ENCODE peak calls at places on chromosomes 5 and 9, in seven cellular contexts. One of them, this sample, is unnamed. For H3K27me3, the result is how much of the 10 kb centered on the place peaks cover.

GRCh38 chr5:178116406-178116885 is 3.1 kb downstream of the N4BP3 start:
- DNase-seq in brain microvascular endothelial cell: no peak
- DNase-seq in left ventricle myocardium inferior: no peak
- DNase-seq in AG04450: no peak
- DNase-seq in lung: no peak
- DNase-seq in HCT116: no peak
- DNase-seq in fibroblast of lung: no peak
- DNase-seq in this sample: no peak

GRCh38 chr9:73074176-73074708 is 77.4 kb upstream of the ANXA1 start:
- DNase-seq in brain microvascular endothelial cell: no peak
- DNase-seq in left ventricle myocardium inferior: no peak
- DNase-seq in AG04450: no peak
- DNase-seq in lung: no peak
- DNase-seq in HCT116: no peak
- DNase-seq in fibroblast of lung: peak
- DNase-seq in this sample: no peak

GRCh38 chr5:173310861-173311515 is 17.2 kb downstream of the STC2 start:
- DNase-seq in brain microvascular endothelial cell: no peak
- DNase-seq in left ventricle myocardium inferior: peak
- DNase-seq in AG04450: no peak
- DNase-seq in lung: no peak
- DNase-seq in HCT116: no peak
- DNase-seq in fibroblast of lung: peak
- DNase-seq in this sample: no peak

GRCh38 chr5:24788829-24789509 is 144.2 kb upstream of the CDH10 start:
- DNase-seq in brain microvascular endothelial cell: no peak
- DNase-seq in left ventricle myocardium inferior: no peak
- DNase-seq in AG04450: no peak
- DNase-seq in lung: no peak
- DNase-seq in HCT116: no peak
- DNase-seq in fibroblast of lung: peak
- DNase-seq in this sample: no peak

GRCh38 chr9:137569609-137570203 is 9.0 kb downstream of the DPH7 start:
- DNase-seq in brain microvascular endothelial cell: no peak
- DNase-seq in left ventricle myocardium inferior: no peak
- DNase-seq in AG04450: no peak
- DNase-seq in lung: no peak
- DNase-seq in HCT116: no peak
- DNase-seq in fibroblast of lung: no peak
- DNase-seq in this sample: no peak

GRCh38 chr9:114004221-114004716 is 73.8 kb downstream of the AMBP start:
- DNase-seq in brain microvascular endothelial cell: peak
- DNase-seq in left ventricle myocardium inferior: peak
- DNase-seq in AG04450: no peak
- DNase-seq in lung: peak
- DNase-seq in HCT116: no peak
- DNase-seq in fibroblast of lung: peak
- DNase-seq in this sample: peak

GRCh38 chr5:123398058-123398728 is 25.0 kb downstream of the CEP120 start:
- DNase-seq in brain microvascular endothelial cell: no peak
- DNase-seq in left ventricle myocardium inferior: no peak
- DNase-seq in AG04450: no peak
- DNase-seq in lung: no peak
- DNase-seq in HCT116: no peak
- DNase-seq in fibroblast of lung: no peak
- DNase-seq in this sample: no peak

GRCh38 chr9:10251490-10251889 is 361.3 kb downstream of the PTPRD start:
- DNase-seq in brain microvascular endothelial cell: peak
- DNase-seq in left ventricle myocardium inferior: no peak
- DNase-seq in AG04450: no peak
- DNase-seq in lung: no peak
- DNase-seq in HCT116: no peak
- DNase-seq in fibroblast of lung: peak
- DNase-seq in this sample: no peak

GRCh38 chr9:4985376-4986266 is 549 bp downstream of the JAK2 start:
- DNase-seq in brain microvascular endothelial cell: peak
- DNase-seq in left ventricle myocardium inferior: peak
- DNase-seq in AG04450: no peak
- DNase-seq in lung: peak
- DNase-seq in HCT116: peak
- DNase-seq in fibroblast of lung: peak
- DNase-seq in this sample: peak

GRCh38 chr9:112299514-112299913 is 33.9 kb downstream of the PTBP3 start:
- DNase-seq in brain microvascular endothelial cell: peak
- DNase-seq in left ventricle myocardium inferior: no peak
- DNase-seq in AG04450: no peak
- DNase-seq in lung: no peak
- DNase-seq in HCT116: no peak
- DNase-seq in fibroblast of lung: peak
- DNase-seq in this sample: no peak

GRCh38 chr9:35906923-35907699 is 1.1 kb downstream of the HRCT1 start:
- DNase-seq in brain microvascular endothelial cell: peak
- DNase-seq in left ventricle myocardium inferior: peak
- DNase-seq in AG04450: no peak
- DNase-seq in lung: peak
- DNase-seq in HCT116: no peak
- DNase-seq in fibroblast of lung: peak
- DNase-seq in this sample: peak

GRCh38 chr5:93385665-93386064 is 195.4 kb downstream of the NR2F1-AS1 start:
- DNase-seq in brain microvascular endothelial cell: no peak
- DNase-seq in left ventricle myocardium inferior: no peak
- DNase-seq in AG04450: peak
- DNase-seq in lung: no peak
- DNase-seq in HCT116: no peak
- DNase-seq in fibroblast of lung: peak
- DNase-seq in this sample: no peak

GRCh38 chr9:118305371-118305770 is 601.2 kb downstream of the TLR4 start:
- DNase-seq in brain microvascular endothelial cell: no peak
- DNase-seq in left ventricle myocardium inferior: no peak
- DNase-seq in AG04450: no peak
- DNase-seq in lung: no peak
- DNase-seq in HCT116: no peak
- DNase-seq in fibroblast of lung: no peak
- DNase-seq in this sample: no peak

GRCh38 chr5:10653033-10653432 is 89.2 kb downstream of the ANKRD33B start:
- DNase-seq in brain microvascular endothelial cell: no peak
- DNase-seq in left ventricle myocardium inferior: peak
- DNase-seq in AG04450: no peak
- DNase-seq in lung: no peak
- DNase-seq in HCT116: no peak
- DNase-seq in fibroblast of lung: peak
- DNase-seq in this sample: no peak

GRCh38 chr5:164360589-164360988 is 855.2 kb downstream of the MAT2B start:
- DNase-seq in brain microvascular endothelial cell: no peak
- DNase-seq in left ventricle myocardium inferior: no peak
- DNase-seq in AG04450: no peak
- DNase-seq in lung: no peak
- DNase-seq in HCT116: no peak
- DNase-seq in fibroblast of lung: peak
- DNase-seq in this sample: no peak

GRCh38 chr5:29122306-29122705 is 2071.2 kb upstream of the CDH6 start:
- DNase-seq in brain microvascular endothelial cell: no peak
- DNase-seq in left ventricle myocardium inferior: no peak
- DNase-seq in AG04450: no peak
- DNase-seq in lung: no peak
- DNase-seq in HCT116: no peak
- DNase-seq in fibroblast of lung: no peak
- DNase-seq in this sample: no peak

GRCh38 chr5:142491260-142491659 is 166.4 kb upstream of the SPRY4 start:
- DNase-seq in brain microvascular endothelial cell: no peak
- DNase-seq in left ventricle myocardium inferior: no peak
- DNase-seq in AG04450: no peak
- DNase-seq in lung: no peak
- DNase-seq in HCT116: no peak
- DNase-seq in fibroblast of lung: no peak
- DNase-seq in this sample: no peak

GRCh38 chr9:22046243-22046642 is 37.1 kb upstream of the CDKN2B start:
- DNase-seq in brain microvascular endothelial cell: no peak
- DNase-seq in left ventricle myocardium inferior: no peak
- DNase-seq in AG04450: no peak
- DNase-seq in lung: no peak
- DNase-seq in HCT116: no peak
- DNase-seq in fibroblast of lung: no peak
- DNase-seq in this sample: no peak

GRCh38 chr5:1227669-1228068 is 2.5 kb downstream of the SLC6A18 start:
- DNase-seq in brain microvascular endothelial cell: no peak
- DNase-seq in left ventricle myocardium inferior: no peak
- DNase-seq in AG04450: no peak
- DNase-seq in lung: peak
- DNase-seq in HCT116: no peak
- DNase-seq in fibroblast of lung: peak
- DNase-seq in this sample: no peak

GRCh38 chr5:110727025-110727314 is 499 bp upstream of the TMEM232 start:
- DNase-seq in brain microvascular endothelial cell: no peak
- DNase-seq in left ventricle myocardium inferior: no peak
- DNase-seq in AG04450: no peak
- DNase-seq in lung: no peak
- DNase-seq in HCT116: no peak
- DNase-seq in fibroblast of lung: no peak
- DNase-seq in this sample: no peak

GRCh38 chr5:136207631-136208030 is 14.7 kb upstream of the SMIM32 start:
- DNase-seq in brain microvascular endothelial cell: no peak
- DNase-seq in left ventricle myocardium inferior: no peak
- DNase-seq in AG04450: no peak
- DNase-seq in lung: no peak
- DNase-seq in HCT116: no peak
- DNase-seq in fibroblast of lung: no peak
- DNase-seq in this sample: no peak

GRCh38 chr5:77972545-77973252 is 196.6 kb upstream of the TBCA start:
- DNase-seq in brain microvascular endothelial cell: no peak
- DNase-seq in left ventricle myocardium inferior: no peak
- DNase-seq in AG04450: no peak
- DNase-seq in lung: no peak
- DNase-seq in HCT116: no peak
- DNase-seq in fibroblast of lung: peak
- DNase-seq in this sample: no peak

GRCh38 chr5:77973253-77973609 is 197.1 kb upstream of the TBCA start:
- DNase-seq in brain microvascular endothelial cell: no peak
- DNase-seq in left ventricle myocardium inferior: no peak
- DNase-seq in AG04450: no peak
- DNase-seq in lung: no peak
- DNase-seq in HCT116: no peak
- DNase-seq in fibroblast of lung: no peak
- DNase-seq in this sample: no peak

GRCh38 chr5:77971965-77972544 is 195.9 kb upstream of the TBCA start:
- DNase-seq in brain microvascular endothelial cell: no peak
- DNase-seq in left ventricle myocardium inferior: no peak
- DNase-seq in AG04450: no peak
- DNase-seq in lung: no peak
- DNase-seq in HCT116: no peak
- DNase-seq in fibroblast of lung: no peak
- DNase-seq in this sample: no peak

GRCh38 chr5:77970891-77971290 is 194.8 kb upstream of the TBCA start:
- DNase-seq in brain microvascular endothelial cell: no peak
- DNase-seq in left ventricle myocardium inferior: no peak
- DNase-seq in AG04450: no peak
- DNase-seq in lung: no peak
- DNase-seq in HCT116: no peak
- DNase-seq in fibroblast of lung: no peak
- DNase-seq in this sample: no peak

GRCh38 chr5:77974576-77974975 is 198.4 kb upstream of the TBCA start:
- DNase-seq in brain microvascular endothelial cell: no peak
- DNase-seq in left ventricle myocardium inferior: no peak
- DNase-seq in AG04450: no peak
- DNase-seq in lung: no peak
- DNase-seq in HCT116: no peak
- DNase-seq in fibroblast of lung: no peak
- DNase-seq in this sample: no peak
- H3K27me3 ChIP-seq in brain microvascular endothelial cell: half or more
- H3K27me3 ChIP-seq in left ventricle myocardium inferior: half or more
- H3K27me3 ChIP-seq in AG04450: half or more
- H3K27me3 ChIP-seq in lung: under half
- H3K27me3 ChIP-seq in HCT116: under half
- H3K27me3 ChIP-seq in fibroblast of lung: under half
- H3K27me3 ChIP-seq in this sample: under half

GRCh38 chr9:34576943-34577634 is 12.4 kb downstream of the CNTFR start:
- DNase-seq in brain microvascular endothelial cell: no peak
- DNase-seq in left ventricle myocardium inferior: no peak
- DNase-seq in AG04450: no peak
- DNase-seq in lung: no peak
- DNase-seq in HCT116: no peak
- DNase-seq in fibroblast of lung: no peak
- DNase-seq in this sample: no peak

GRCh38 chr9:34575775-34576592 is 13.5 kb downstream of the CNTFR start:
- DNase-seq in brain microvascular endothelial cell: no peak
- DNase-seq in left ventricle myocardium inferior: no peak
- DNase-seq in AG04450: no peak
- DNase-seq in lung: no peak
- DNase-seq in HCT116: no peak
- DNase-seq in fibroblast of lung: no peak
- DNase-seq in this sample: no peak

GRCh38 chr9:34578241-34579096 is 11.1 kb downstream of the CNTFR start:
- DNase-seq in brain microvascular endothelial cell: peak
- DNase-seq in left ventricle myocardium inferior: no peak
- DNase-seq in AG04450: no peak
- DNase-seq in lung: no peak
- DNase-seq in HCT116: no peak
- DNase-seq in fibroblast of lung: peak
- DNase-seq in this sample: no peak

GRCh38 chr9:34577635-34578240 is 11.8 kb downstream of the CNTFR start:
- DNase-seq in brain microvascular endothelial cell: no peak
- DNase-seq in left ventricle myocardium inferior: no peak
- DNase-seq in AG04450: no peak
- DNase-seq in lung: no peak
- DNase-seq in HCT116: no peak
- DNase-seq in fibroblast of lung: no peak
- DNase-seq in this sample: no peak

DNA sequence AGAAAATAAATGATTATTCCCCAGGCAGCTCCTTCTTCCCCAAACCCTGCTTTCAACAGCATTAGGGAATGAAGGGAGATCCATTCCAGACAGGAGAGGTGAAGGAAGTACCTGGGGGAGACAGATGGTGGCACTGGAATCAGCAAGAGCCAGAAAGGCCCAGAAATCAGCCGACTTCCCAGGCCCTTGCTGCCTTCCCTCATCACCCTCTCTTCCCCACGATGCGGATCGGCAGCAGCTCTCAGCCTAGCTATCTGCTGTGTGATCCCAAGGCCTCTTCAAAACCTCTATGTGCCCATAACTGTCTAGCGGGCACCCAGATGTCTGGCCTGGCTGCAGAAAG is 13.0 kb downstream of the CNTFR start:
- DNase-seq in brain microvascular endothelial cell: no peak
- DNase-seq in left ventricle myocardium inferior: no peak
- DNase-seq in AG04450: no peak
- DNase-seq in lung: no peak
- DNase-seq in HCT116: no peak
- DNase-seq in fibroblast of lung: no peak
- DNase-seq in this sample: no peak
- H3K27me3 ChIP-seq in brain microvascular endothelial cell: half or more
- H3K27me3 ChIP-seq in left ventricle myocardium inferior: half or more
- H3K27me3 ChIP-seq in AG04450: half or more
- H3K27me3 ChIP-seq in lung: under half
- H3K27me3 ChIP-seq in HCT116: under half
- H3K27me3 ChIP-seq in fibroblast of lung: under half
- H3K27me3 ChIP-seq in this sample: under half

GRCh38 chr9:134943836-134944235 is 26.1 kb upstream of the FCN1 start:
- DNase-seq in brain microvascular endothelial cell: no peak
- DNase-seq in left ventricle myocardium inferior: no peak
- DNase-seq in AG04450: no peak
- DNase-seq in lung: no peak
- DNase-seq in HCT116: no peak
- DNase-seq in fibroblast of lung: no peak
- DNase-seq in this sample: no peak
- H3K27me3 ChIP-seq in brain microvascular endothelial cell: under half
- H3K27me3 ChIP-seq in left ventricle myocardium inferior: half or more
- H3K27me3 ChIP-seq in AG04450: under half
- H3K27me3 ChIP-seq in lung: under half
- H3K27me3 ChIP-seq in HCT116: under half
- H3K27me3 ChIP-seq in fibroblast of lung: under half
- H3K27me3 ChIP-seq in this sample: half or more

GRCh38 chr9:130287736-130288135 is 22.2 kb downstream of the HMCN2 start:
- DNase-seq in brain microvascular endothelial cell: no peak
- DNase-seq in left ventricle myocardium inferior: no peak
- DNase-seq in AG04450: no peak
- DNase-seq in lung: no peak
- DNase-seq in HCT116: no peak
- DNase-seq in fibroblast of lung: no peak
- DNase-seq in this sample: no peak
- H3K27me3 ChIP-seq in brain microvascular endothelial cell: under half
- H3K27me3 ChIP-seq in left ventricle myocardium inferior: half or more
- H3K27me3 ChIP-seq in AG04450: half or more
- H3K27me3 ChIP-seq in lung: under half
- H3K27me3 ChIP-seq in HCT116: half or more
- H3K27me3 ChIP-seq in fibroblast of lung: under half
- H3K27me3 ChIP-seq in this sample: half or more

This sample was measured in tibial artery.